ENCODE peak calls at places on chromosomes 13 and 19, in six cellular contexts. D, G, Q, O, H and V are unnamed samples.

GRCh38 chr13:54383604-54384003 is 1355.0 kb downstream of the OLFM4 start:
- DNase-seq in D (no peak), G (no peak), Q (no peak), O (no peak), H (no peak), V (no peak)

GRCh38 chr19:4338441-4339350 is at the start of gene STAP2:
- DNase-seq in D (no peak), G (no peak), Q (peak; percentile 8), O (no peak), H (no peak), V (no peak)

GRCh38 chr13:108155185-108156106 is 59.9 kb downstream of the LIG4 start:
- DNase-seq in D (peak; percentile 69), G (peak; percentile 20), Q (peak; percentile 50), O (no peak), H (peak; percentile 6), V (peak; percentile 25)

GRCh38 chr19:18666784-18667183 is 16.7 kb upstream of the CRTC1 start:
- DNase-seq in D (no peak), G (no peak), Q (no peak), O (no peak), H (no peak), V (no peak)

GRCh38 chr19:56839665-56840451 is 668 bp downstream of the PEG3 start:
- DNase-seq in D (peak; percentile 70), G (no peak), Q (peak; percentile 43), O (peak; percentile 93), H (no peak), V (no peak)

GRCh38 chr13:100835695-100836094 is 161.1 kb upstream of the TMTC4 start:
- DNase-seq in D (no peak), G (no peak), Q (no peak), O (no peak), H (no peak), V (no peak)

GRCh38 chr19:47082493-47082892 is 31.1 kb downstream of the ZC3H4 start:
- DNase-seq in D (no peak), G (no peak), Q (no peak), O (no peak), H (no peak), V (no peak)

GRCh38 chr19:16883518-16883917 is 5.3 kb upstream of the F2RL3 start:
- DNase-seq in D (no peak), G (no peak), Q (no peak), O (no peak), H (no peak), V (no peak)

GRCh38 chr13:37485766-37486165 is 112.8 kb downstream of the POSTN start:
- DNase-seq in D (peak; percentile 46), G (no peak), Q (no peak), O (no peak), H (no peak), V (no peak)

GRCh38 chr19:49200238-49200862 is 42.8 kb downstream of the TRPM4 start:
- DNase-seq in D (no peak), G (no peak), Q (peak; percentile 60), O (peak; percentile 55), H (no peak), V (no peak)

GRCh38 chr13:20399515-20399914 is 126.1 kb downstream of the CRYL1 start:
- DNase-seq in D (no peak), G (no peak), Q (no peak), O (no peak), H (no peak), V (no peak)

GRCh38 chr19:55766466-55766865 is 2.5 kb upstream of the RFPL4AL1 start:
- DNase-seq in D (no peak), G (no peak), Q (no peak), O (no peak), H (no peak), V (no peak)

GRCh38 chr13:72258340-72258981 is 391.5 kb upstream of the DACH1 start:
- DNase-seq in D (no peak), G (no peak), Q (no peak), O (no peak), H (no peak), V (no peak)

GRCh38 chr13:29369060-29369743 is 226.3 kb downstream of the SLC7A1 start:
- DNase-seq in D (peak; percentile 60), G (peak; percentile 50), Q (peak; percentile 26), O (no peak), H (no peak), V (no peak)

GRCh38 chr13:33490461-33491327 is 205.1 kb upstream of the STARD13 start:
- DNase-seq in D (peak; percentile 82), G (no peak), Q (no peak), O (no peak), H (no peak), V (no peak)

GRCh38 chr19:3046621-3047306 is 15.5 kb downstream of the TLE5 start:
- DNase-seq in D (peak; percentile 32), G (peak; percentile 32), Q (no peak), O (no peak), H (no peak), V (no peak)

GRCh38 chr19:46133101-46133627 is 8.7 kb upstream of the IGFL3 start:
- DNase-seq in D (peak; percentile 98), G (no peak), Q (peak; percentile 55), O (no peak), H (no peak), V (no peak)

GRCh38 chr19:2969104-2969504 is 8.3 kb upstream of the TLE6 start:
- DNase-seq in D (peak; percentile 80), G (no peak), Q (no peak), O (peak; percentile 79), H (no peak), V (no peak)